ENCODE peak calls at places on chromosome 12, in nine cellular contexts. O is tibial artery; W is PC-9; I is IMR-90; K is naive thymus-derived CD4-positive, alpha-beta T cell; E is CD4-positive, alpha-beta memory T cell; D is OCI-LY7; X is effector memory CD4-positive, alpha-beta T cell; P is right lobe of liver. U is an unnamed sample. For H3K9me3, the result is how much of the 10 kb centered on the place peaks cover.

GRCh38 chr12:14901228-14901562 is 15.5 kb upstream of the MGP start:
- DNase-seq in O (no peak), X (no peak), I (no peak), P (no peak), D (no peak), E (no peak), W (no peak), K (no peak), U (no peak)

GRCh38 chr12:64105026-64105425 is 117.1 kb downstream of the KICS2 start:
- DNase-seq in I (no peak), E (no peak), P (no peak), W (no peak), O (no peak), D (no peak), K (no peak), X (no peak), U (no peak)

GRCh38 chr12:42282301-42282700 is 43.6 kb downstream of the ZCRB1 start:
- DNase-seq in P (no peak), D (no peak), I (no peak), W (no peak), X (no peak), E (no peak), O (no peak), K (no peak), U (no peak)

GRCh38 chr12:3253682-3254275 is 176.6 kb downstream of the TSPAN9 start:
- DNase-seq in I (no peak), D (no peak), K (no peak), X (no peak), W (no peak), O (no peak), P (no peak), E (no peak), U (no peak)

GRCh38 chr12:112716099-112717093 is 75.2 kb upstream of the RPH3A start:
- DNase-seq in K (no peak), P (no peak), X (no peak), O (no peak), E (no peak), I (no peak), D (peak), W (no peak), U (no peak)

GRCh38 chr12:117968084-117968789 is 553 bp downstream of the KSR2 start:
- DNase-seq in K (no peak), X (no peak), W (no peak), D (no peak), E (no peak), I (no peak), P (no peak), O (no peak), U (no peak)

GRCh38 chr12:48978741-48979601 is 849 bp downstream of the WNT1 start:
- DNase-seq in D (no peak), W (no peak), P (no peak), I (no peak), K (no peak), E (no peak), O (no peak), X (no peak), U (no peak)

GRCh38 chr12:121295746-121296617 is 527 bp downstream of the CAMKK2 start:
- DNase-seq in E (peak), I (no peak), X (peak), K (peak), W (no peak), D (peak), P (peak), O (no peak), U (peak)

GRCh38 chr12:1830401-1830845 is 10.1 kb downstream of the LRTM2 start:
- DNase-seq in X (no peak), O (no peak), W (no peak), K (no peak), D (no peak), I (no peak), E (no peak), P (no peak), U (no peak)

GRCh38 chr12:92505373-92506340 is 197.1 kb upstream of the PLEKHG7 start:
- DNase-seq in E (peak), I (peak), D (peak), K (peak), O (peak), W (no peak), X (peak), P (peak), U (peak)

GRCh38 chr12:108572166-108572790 is 9.9 kb downstream of the ISCU start:
- DNase-seq in O (no peak), E (no peak), D (peak), W (no peak), I (no peak), K (no peak), X (no peak), P (no peak), U (no peak)

GRCh38 chr12:104083769-104084475 is 19.6 kb downstream of the HCFC2 start:
- DNase-seq in K (no peak), X (no peak), E (no peak), P (no peak), D (no peak), O (no peak), I (no peak), W (no peak), U (no peak)

GRCh38 chr12:43237238-43237879 is 314.6 kb downstream of the ADAMTS20 start:
- DNase-seq in W (no peak), E (no peak), D (no peak), O (no peak), I (no peak), X (no peak), K (no peak), P (no peak), U (no peak)

GRCh38 chr12:45939759-45940158 is 50.6 kb downstream of the SCAF11 start:
- DNase-seq in I (no peak), E (no peak), K (no peak), X (no peak), W (no peak), D (no peak), O (no peak), P (no peak), U (no peak)

GRCh38 chr12:69903548-69903947 is 78.5 kb downstream of the MYRFL start:
- DNase-seq in O (no peak), E (no peak), I (no peak), W (no peak), P (no peak), X (no peak), D (no peak), K (no peak), U (no peak)

GRCh38 chr12:130640496-130640895 is 75.6 kb downstream of the RIMBP2 start:
- DNase-seq in E (no peak), K (no peak), P (no peak), X (no peak), W (no peak), D (no peak), O (no peak), I (no peak), U (no peak)

DNA sequence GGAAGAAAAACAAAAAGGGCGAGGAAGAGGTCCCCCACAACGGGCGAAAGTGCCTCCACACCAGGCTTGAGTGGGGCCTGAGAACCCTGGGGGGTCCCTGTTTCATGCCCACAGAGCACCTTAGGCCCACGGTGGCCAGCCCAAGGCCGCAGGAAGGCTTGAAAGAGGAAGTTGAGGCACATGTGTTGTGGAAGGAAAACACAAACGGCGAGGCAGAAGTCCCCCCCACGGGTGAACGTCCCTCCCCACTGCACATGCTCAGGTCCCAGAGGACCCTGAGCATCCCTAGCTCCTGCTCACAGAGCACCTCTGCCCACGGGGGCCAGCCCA is 371.5 kb downstream of the ALG10 start:
- DNase-seq in O (peak), X (no peak), I (no peak), P (no peak), W (no peak), D (no peak), K (no peak), E (no peak), U (peak)
- H3K9me3 ChIP-seq in O (half or more), X (under half), I (half or more), P (under half), W (under half), D (under half), K (under half), E (under half), U (under half)

GRCh38 chr12:132923356-132923909 is 32.7 kb downstream of the ZNF605 start:
- DNase-seq in D (no peak), K (no peak), E (no peak), I (no peak), O (no peak), P (no peak), X (no peak), W (no peak), U (no peak)
- H3K9me3 ChIP-seq in D (half or more), K (under half), E (under half), I (half or more), O (half or more), P (half or more), X (half or more), W (half or more), U (under half)

GRCh38 chr12:95004610-95005009 is 1.1 kb upstream of the NDUFA12 start:
- DNase-seq in K (no peak), O (no peak), I (peak), W (no peak), X (no peak), D (no peak), E (no peak), P (no peak), U (no peak)
- H3K9me3 ChIP-seq in K (under half), O (under half), I (under half), W (under half), X (under half), D (under half), E (under half), P (under half), U (under half)

DNA sequence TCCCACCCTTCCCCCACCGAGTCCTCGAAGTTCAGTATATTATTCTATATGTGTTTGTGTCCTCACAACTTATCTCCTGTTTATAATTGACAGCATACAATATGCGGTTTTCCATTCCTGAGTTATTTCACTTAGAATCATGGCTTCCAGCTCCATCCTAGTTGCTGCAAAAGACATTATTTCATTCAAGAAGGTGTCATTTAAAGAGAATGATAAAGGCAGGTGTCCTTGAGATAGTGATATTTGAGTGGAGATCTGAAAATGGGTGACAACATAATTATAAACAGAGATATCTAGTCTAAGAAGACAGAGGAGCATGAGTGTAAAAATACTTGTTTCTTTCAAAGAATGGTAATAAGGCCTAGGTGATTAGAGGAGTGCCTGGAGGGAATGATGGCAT is 876.8 kb downstream of the SLC6A15 start:
- DNase-seq in K (no peak), D (no peak), O (no peak), P (no peak), E (no peak), W (no peak), X (no peak), I (no peak), U (no peak)
- H3K9me3 ChIP-seq in K (under half), D (under half), O (under half), P (under half), E (under half), W (under half), X (under half), I (under half), U (under half)

GRCh38 chr12:115160290-115161108 is 476.5 kb upstream of the TBX3 start:
- DNase-seq in E (no peak), I (no peak), W (no peak), P (no peak), O (no peak), K (no peak), D (no peak), X (no peak), U (no peak)

GRCh38 chr12:115158816-115159215 is 474.8 kb upstream of the TBX3 start:
- DNase-seq in P (no peak), X (no peak), W (no peak), E (no peak), D (no peak), O (no peak), K (no peak), I (no peak), U (no peak)

GRCh38 chr12:115166698-115167315 is 482.8 kb upstream of the TBX3 start:
- DNase-seq in P (no peak), W (no peak), K (no peak), O (no peak), X (no peak), I (peak), D (no peak), E (no peak), U (no peak)

DNA sequence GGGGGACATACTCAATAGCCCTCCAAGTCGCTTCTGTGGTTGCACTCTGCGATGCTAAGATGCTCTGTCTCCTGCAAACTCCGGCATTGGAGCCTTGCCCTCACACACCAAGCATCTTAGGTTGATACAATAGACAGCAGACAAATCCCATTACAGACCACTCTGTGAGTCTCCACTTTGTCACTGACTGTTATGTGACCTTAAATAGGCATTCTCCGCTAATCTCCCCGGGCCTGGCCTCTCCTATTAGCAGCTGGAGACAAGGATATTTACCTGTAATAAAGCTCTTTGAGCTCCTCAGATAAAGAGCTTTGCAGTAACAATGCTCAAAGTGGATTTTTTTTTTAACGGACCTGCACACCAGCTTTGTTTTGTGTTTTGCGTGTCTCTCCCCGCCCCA is 479.7 kb upstream of the TBX3 start:
- DNase-seq in O (no peak), D (no peak), X (no peak), I (no peak), P (no peak), E (no peak), W (no peak), K (no peak), U (no peak)
- H3K9me3 ChIP-seq in O (under half), D (under half), X (under half), I (under half), P (under half), E (under half), W (under half), K (under half), U (under half)